ENCODE peak calls at places on chromosomes 2 and 18, in four cellular contexts. One of them, this sample, is unnamed.

GRCh38 chr18:55380574-55380973 is 207.4 kb downstream of the TCF4 start:
- DNase-seq in kidney epithelial cell: no peak
- DNase-seq in mucosa of descending colon: no peak
- DNase-seq in Karpas-422: no peak
- DNase-seq in this sample: no peak

GRCh38 chr2:83017366-83018090 is 1441.6 kb downstream of the SUCLG1 start:
- DNase-seq in kidney epithelial cell: no peak
- DNase-seq in mucosa of descending colon: no peak
- DNase-seq in Karpas-422: no peak
- DNase-seq in this sample: no peak

GRCh38 chr2:12501469-12502147 is 215.1 kb upstream of the TRIB2 start:
- DNase-seq in kidney epithelial cell: no peak
- DNase-seq in mucosa of descending colon: no peak
- DNase-seq in Karpas-422: no peak
- DNase-seq in this sample: no peak

GRCh38 chr18:34018358-34018757 is 206.4 kb downstream of the NOL4 start:
- DNase-seq in kidney epithelial cell: no peak
- DNase-seq in mucosa of descending colon: no peak
- DNase-seq in Karpas-422: no peak
- DNase-seq in this sample: no peak

GRCh38 chr2:34545486-34546136 is 946.5 kb upstream of the FAM98A start:
- DNase-seq in kidney epithelial cell: no peak
- DNase-seq in mucosa of descending colon: no peak
- DNase-seq in Karpas-422: no peak
- DNase-seq in this sample: no peak

GRCh38 chr2:235917506-235917905 is 250.7 kb downstream of the GBX2 start:
- DNase-seq in kidney epithelial cell: no peak
- DNase-seq in mucosa of descending colon: no peak
- DNase-seq in Karpas-422: no peak
- DNase-seq in this sample: no peak

GRCh38 chr2:165634855-165635254 is 159.2 kb downstream of the GALNT3 start:
- DNase-seq in kidney epithelial cell: no peak
- DNase-seq in mucosa of descending colon: peak
- DNase-seq in Karpas-422: no peak
- DNase-seq in this sample: peak

GRCh38 chr2:189411860-189412259 is 29.4 kb upstream of the WDR75 start:
- DNase-seq in kidney epithelial cell: no peak
- DNase-seq in mucosa of descending colon: no peak
- DNase-seq in Karpas-422: no peak
- DNase-seq in this sample: peak

GRCh38 chr18:11178951-11179549 is 29.7 kb upstream of the PIEZO2 start:
- DNase-seq in kidney epithelial cell: no peak
- DNase-seq in mucosa of descending colon: no peak
- DNase-seq in Karpas-422: no peak
- DNase-seq in this sample: no peak

GRCh38 chr18:39624934-39625333 is 2059.3 kb upstream of the CELF4 start:
- DNase-seq in kidney epithelial cell: peak
- DNase-seq in mucosa of descending colon: no peak
- DNase-seq in Karpas-422: no peak
- DNase-seq in this sample: no peak

GRCh38 chr2:61421611-61422010 is 49.3 kb downstream of the USP34 start:
- DNase-seq in kidney epithelial cell: no peak
- DNase-seq in mucosa of descending colon: no peak
- DNase-seq in Karpas-422: no peak
- DNase-seq in this sample: no peak

GRCh38 chr2:83967854-83968253 is 491.2 kb downstream of the SUCLG1 start:
- DNase-seq in kidney epithelial cell: no peak
- DNase-seq in mucosa of descending colon: no peak
- DNase-seq in Karpas-422: no peak
- DNase-seq in this sample: no peak

GRCh38 chr2:238596571-238597551 is 170.1 kb downstream of the ASB1 start:
- DNase-seq in kidney epithelial cell: peak
- DNase-seq in mucosa of descending colon: no peak
- DNase-seq in Karpas-422: no peak
- DNase-seq in this sample: peak

GRCh38 chr2:184692137-184692734 is 93.9 kb downstream of the ZNF804A start:
- DNase-seq in kidney epithelial cell: no peak
- DNase-seq in mucosa of descending colon: no peak
- DNase-seq in Karpas-422: peak
- DNase-seq in this sample: no peak

GRCh38 chr2:61733563-61733962 is 120.3 kb downstream of the FAM161A start:
- DNase-seq in kidney epithelial cell: no peak
- DNase-seq in mucosa of descending colon: no peak
- DNase-seq in Karpas-422: no peak
- DNase-seq in this sample: no peak

GRCh38 chr18:63994783-63995399 is 25.0 kb downstream of the SERPINB8 start:
- DNase-seq in kidney epithelial cell: no peak
- DNase-seq in mucosa of descending colon: peak
- DNase-seq in Karpas-422: peak
- DNase-seq in this sample: peak

GRCh38 chr2:85744055-85744454 is 9.7 kb upstream of the ATOH8 start:
- DNase-seq in kidney epithelial cell: no peak
- DNase-seq in mucosa of descending colon: no peak
- DNase-seq in Karpas-422: no peak
- DNase-seq in this sample: no peak

GRCh38 chr18:55856191-55856590 is 268.2 kb upstream of the TCF4 start:
- DNase-seq in kidney epithelial cell: peak
- DNase-seq in mucosa of descending colon: no peak
- DNase-seq in Karpas-422: no peak
- DNase-seq in this sample: peak

GRCh38 chr2:218021536-218022071 is 18.8 kb upstream of the TNS1 start:
- DNase-seq in kidney epithelial cell: no peak
- DNase-seq in mucosa of descending colon: no peak
- DNase-seq in Karpas-422: no peak
- DNase-seq in this sample: no peak

GRCh38 chr2:7029291-7030059 is 112.3 kb downstream of the RNF144A start:
- DNase-seq in kidney epithelial cell: no peak
- DNase-seq in mucosa of descending colon: no peak
- DNase-seq in Karpas-422: no peak
- DNase-seq in this sample: no peak

GRCh38 chr2:112602917-112603316 is 18.5 kb downstream of the CHCHD5 start:
- DNase-seq in kidney epithelial cell: no peak
- DNase-seq in mucosa of descending colon: no peak
- DNase-seq in Karpas-422: no peak
- DNase-seq in this sample: no peak

GRCh38 chr2:101173707-101174295 is 22.6 kb upstream of the TBC1D8 start:
- DNase-seq in kidney epithelial cell: no peak
- DNase-seq in mucosa of descending colon: no peak
- DNase-seq in Karpas-422: no peak
- DNase-seq in this sample: no peak

GRCh38 chr2:16615687-16616615 is 49.7 kb downstream of the CYRIA start:
- DNase-seq in kidney epithelial cell: no peak
- DNase-seq in mucosa of descending colon: no peak
- DNase-seq in Karpas-422: no peak
- DNase-seq in this sample: no peak

GRCh38 chr18:49878567-49878966 is 65.2 kb upstream of the ACAA2 start:
- DNase-seq in kidney epithelial cell: no peak
- DNase-seq in mucosa of descending colon: no peak
- DNase-seq in Karpas-422: no peak
- DNase-seq in this sample: no peak

GRCh38 chr2:159150208-159150607 is 136.3 kb downstream of the WDSUB1 start:
- DNase-seq in kidney epithelial cell: no peak
- DNase-seq in mucosa of descending colon: no peak
- DNase-seq in Karpas-422: no peak
- DNase-seq in this sample: no peak

GRCh38 chr2:11348209-11348749 is 3.8 kb upstream of the ROCK2 start:
- DNase-seq in kidney epithelial cell: no peak
- DNase-seq in mucosa of descending colon: no peak
- DNase-seq in Karpas-422: peak
- DNase-seq in this sample: no peak

GRCh38 chr2:233764264-233764663 is 4.2 kb downstream of the UGT1A1 start:
- DNase-seq in kidney epithelial cell: peak
- DNase-seq in mucosa of descending colon: no peak
- DNase-seq in Karpas-422: no peak
- DNase-seq in this sample: peak

GRCh38 chr18:68847219-68847860 is 49.5 kb downstream of the CCDC102B start:
- DNase-seq in kidney epithelial cell: peak
- DNase-seq in mucosa of descending colon: no peak
- DNase-seq in Karpas-422: peak
- DNase-seq in this sample: peak

GRCh38 chr2:64143154-64144056 is 815 bp downstream of the PELI1 start:
- DNase-seq in kidney epithelial cell: no peak
- DNase-seq in mucosa of descending colon: no peak
- DNase-seq in Karpas-422: peak
- DNase-seq in this sample: peak

GRCh38 chr2:238601433-238602222 is 174.9 kb downstream of the ASB1 start:
- DNase-seq in kidney epithelial cell: no peak
- DNase-seq in mucosa of descending colon: no peak
- DNase-seq in Karpas-422: no peak
- DNase-seq in this sample: no peak

GRCh38 chr2:41869542-41870256 is 178.1 kb upstream of the PKDCC start:
- DNase-seq in kidney epithelial cell: no peak
- DNase-seq in mucosa of descending colon: peak
- DNase-seq in Karpas-422: peak
- DNase-seq in this sample: peak

GRCh38 chr2:68653538-68653982 is 10.2 kb downstream of the PROKR1 start:
- DNase-seq in kidney epithelial cell: peak
- DNase-seq in mucosa of descending colon: no peak
- DNase-seq in Karpas-422: no peak
- DNase-seq in this sample: peak

GRCh38 chr2:186683341-186683740 is 10.5 kb upstream of the FAM171B start:
- DNase-seq in kidney epithelial cell: no peak
- DNase-seq in mucosa of descending colon: no peak
- DNase-seq in Karpas-422: no peak
- DNase-seq in this sample: no peak

GRCh38 chr18:907171-907879 is 2.7 kb downstream of the ADCYAP1 start:
- DNase-seq in kidney epithelial cell: no peak
- DNase-seq in mucosa of descending colon: no peak
- DNase-seq in Karpas-422: no peak
- DNase-seq in this sample: peak
- H3K4me3 ChIP-seq in kidney epithelial cell: no peak
- H3K4me3 ChIP-seq in mucosa of descending colon: no peak
- H3K4me3 ChIP-seq in Karpas-422: no peak
- H3K4me3 ChIP-seq in this sample: peak

GRCh38 chr2:25822190-25823117 is 55.8 kb downstream of the ASXL2 start:
- DNase-seq in kidney epithelial cell: no peak
- DNase-seq in mucosa of descending colon: peak
- DNase-seq in Karpas-422: peak
- DNase-seq in this sample: peak
- H3K4me3 ChIP-seq in kidney epithelial cell: peak
- H3K4me3 ChIP-seq in mucosa of descending colon: no peak
- H3K4me3 ChIP-seq in Karpas-422: peak
- H3K4me3 ChIP-seq in this sample: no peak

DNA sequence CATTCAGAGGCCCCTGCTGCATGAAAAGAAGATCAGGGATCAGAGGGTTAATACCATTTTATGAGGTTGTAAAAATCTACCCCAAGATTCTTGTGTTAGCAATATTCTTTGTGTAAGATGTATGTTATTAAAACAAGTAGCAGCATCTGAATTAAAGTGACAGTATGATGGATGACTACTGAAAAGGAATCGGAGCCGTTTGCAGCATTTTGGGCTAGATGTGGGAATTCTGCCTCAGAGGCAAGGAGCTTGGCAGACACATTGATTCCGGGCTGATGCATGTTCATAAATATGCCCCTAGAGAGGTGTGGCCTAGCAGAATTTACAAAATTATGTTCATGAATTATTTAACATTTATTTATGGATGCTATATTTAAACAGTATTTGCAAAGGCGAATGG is 389.0 kb upstream of the ETAA1 start:
- DNase-seq in kidney epithelial cell: no peak
- DNase-seq in mucosa of descending colon: no peak
- DNase-seq in Karpas-422: no peak
- DNase-seq in this sample: no peak
- H3K4me3 ChIP-seq in kidney epithelial cell: no peak
- H3K4me3 ChIP-seq in mucosa of descending colon: no peak
- H3K4me3 ChIP-seq in Karpas-422: no peak
- H3K4me3 ChIP-seq in this sample: no peak

DNA sequence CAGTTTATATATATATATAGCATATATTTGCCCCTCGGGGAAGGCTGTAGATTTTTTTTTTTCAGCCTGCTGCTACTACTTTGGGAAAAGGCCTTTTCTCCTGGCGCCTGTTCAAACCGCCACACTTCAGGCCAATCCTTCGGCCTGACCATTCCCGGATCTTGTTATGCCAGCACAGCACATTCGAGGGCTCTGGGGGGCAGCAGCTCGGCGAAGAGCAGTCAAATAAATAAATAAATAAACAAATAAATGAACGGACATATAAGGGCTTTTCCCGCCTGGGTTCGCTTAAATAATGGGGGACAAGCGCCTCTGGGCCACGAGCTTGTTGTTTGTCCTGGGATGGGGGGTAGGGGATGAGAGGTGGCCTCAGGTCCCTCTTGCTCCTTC is 10.6 kb downstream of the HOXD8 start:
- DNase-seq in kidney epithelial cell: no peak
- DNase-seq in mucosa of descending colon: peak
- DNase-seq in Karpas-422: no peak
- DNase-seq in this sample: no peak
- H3K4me3 ChIP-seq in kidney epithelial cell: peak
- H3K4me3 ChIP-seq in mucosa of descending colon: no peak
- H3K4me3 ChIP-seq in Karpas-422: peak
- H3K4me3 ChIP-seq in this sample: no peak

This sample was measured in hepatocyte.